ENCODE peak calls at places on chromosomes 7 and 10, in eight cellular contexts. One of them, this sample, is unnamed.

GRCh38 chr10:8418631-8419030 is 364.1 kb downstream of the GATA3 start:
- DNase-seq in nephron progenitor cell: no peak
- DNase-seq in mesendoderm: no peak
- DNase-seq in stimulated activated CD8-positive, alpha-beta memory T cell treated with anti-CD3 and anti-CD28 coated beads, Interleukin-4, amount 100 ng/mL, for 4 hours: no peak
- DNase-seq in IMR-90: peak; percentile 23
- DNase-seq in hypothalamus: no peak
- DNase-seq in Caki2: no peak
- DNase-seq in COR-L47: no peak
- DNase-seq in this sample: no peak

GRCh38 chr10:61895898-61896605 is 5.4 kb upstream of the ARID5B start:
- DNase-seq in nephron progenitor cell: no peak
- DNase-seq in mesendoderm: no peak
- DNase-seq in stimulated activated CD8-positive, alpha-beta memory T cell treated with anti-CD3 and anti-CD28 coated beads, Interleukin-4, amount 100 ng/mL, for 4 hours: no peak
- DNase-seq in IMR-90: no peak
- DNase-seq in hypothalamus: no peak
- DNase-seq in Caki2: no peak
- DNase-seq in COR-L47: no peak
- DNase-seq in this sample: no peak

GRCh38 chr10:15518256-15518655 is 147.2 kb upstream of the FAM171A1 start:
- DNase-seq in nephron progenitor cell: no peak
- DNase-seq in mesendoderm: no peak
- DNase-seq in stimulated activated CD8-positive, alpha-beta memory T cell treated with anti-CD3 and anti-CD28 coated beads, Interleukin-4, amount 100 ng/mL, for 4 hours: no peak
- DNase-seq in IMR-90: no peak
- DNase-seq in hypothalamus: no peak
- DNase-seq in Caki2: peak; percentile 59
- DNase-seq in COR-L47: no peak
- DNase-seq in this sample: peak; percentile 1

GRCh38 chr7:21580073-21580521 is 37.3 kb downstream of the DNAH11 start:
- DNase-seq in nephron progenitor cell: no peak
- DNase-seq in mesendoderm: no peak
- DNase-seq in stimulated activated CD8-positive, alpha-beta memory T cell treated with anti-CD3 and anti-CD28 coated beads, Interleukin-4, amount 100 ng/mL, for 4 hours: no peak
- DNase-seq in IMR-90: peak; percentile 57
- DNase-seq in hypothalamus: no peak
- DNase-seq in Caki2: peak; percentile 76
- DNase-seq in COR-L47: no peak
- DNase-seq in this sample: peak; percentile 32

GRCh38 chr7:86898171-86898570 is 161.3 kb downstream of the ELAPOR2 start:
- DNase-seq in nephron progenitor cell: no peak
- DNase-seq in mesendoderm: no peak
- DNase-seq in stimulated activated CD8-positive, alpha-beta memory T cell treated with anti-CD3 and anti-CD28 coated beads, Interleukin-4, amount 100 ng/mL, for 4 hours: no peak
- DNase-seq in IMR-90: no peak
- DNase-seq in hypothalamus: no peak
- DNase-seq in Caki2: no peak
- DNase-seq in COR-L47: no peak
- DNase-seq in this sample: no peak

GRCh38 chr10:86258488-86258887 is 108.1 kb downstream of the GRID1 start:
- DNase-seq in nephron progenitor cell: no peak
- DNase-seq in mesendoderm: peak; percentile 43
- DNase-seq in stimulated activated CD8-positive, alpha-beta memory T cell treated with anti-CD3 and anti-CD28 coated beads, Interleukin-4, amount 100 ng/mL, for 4 hours: no peak
- DNase-seq in IMR-90: peak; percentile 0
- DNase-seq in hypothalamus: peak; percentile 61
- DNase-seq in Caki2: no peak
- DNase-seq in COR-L47: no peak
- DNase-seq in this sample: no peak

GRCh38 chr10:88033793-88034192 is 170.4 kb downstream of the PTEN start:
- DNase-seq in nephron progenitor cell: no peak
- DNase-seq in mesendoderm: peak; percentile 39
- DNase-seq in stimulated activated CD8-positive, alpha-beta memory T cell treated with anti-CD3 and anti-CD28 coated beads, Interleukin-4, amount 100 ng/mL, for 4 hours: no peak
- DNase-seq in IMR-90: no peak
- DNase-seq in hypothalamus: no peak
- DNase-seq in Caki2: no peak
- DNase-seq in COR-L47: no peak
- DNase-seq in this sample: no peak

GRCh38 chr10:22852712-22853353 is 75.0 kb upstream of the ARMC3 start:
- DNase-seq in nephron progenitor cell: no peak
- DNase-seq in mesendoderm: no peak
- DNase-seq in stimulated activated CD8-positive, alpha-beta memory T cell treated with anti-CD3 and anti-CD28 coated beads, Interleukin-4, amount 100 ng/mL, for 4 hours: no peak
- DNase-seq in IMR-90: no peak
- DNase-seq in hypothalamus: no peak
- DNase-seq in Caki2: no peak
- DNase-seq in COR-L47: no peak
- DNase-seq in this sample: no peak

GRCh38 chr10:132176647-132177046 is 10.1 kb upstream of the DPYSL4 start:
- DNase-seq in nephron progenitor cell: no peak
- DNase-seq in mesendoderm: no peak
- DNase-seq in stimulated activated CD8-positive, alpha-beta memory T cell treated with anti-CD3 and anti-CD28 coated beads, Interleukin-4, amount 100 ng/mL, for 4 hours: no peak
- DNase-seq in IMR-90: no peak
- DNase-seq in hypothalamus: no peak
- DNase-seq in Caki2: no peak
- DNase-seq in COR-L47: no peak
- DNase-seq in this sample: no peak

GRCh38 chr7:154929006-154929726 is 73.8 kb downstream of the PAXIP1 start:
- DNase-seq in nephron progenitor cell: no peak
- DNase-seq in mesendoderm: no peak
- DNase-seq in stimulated activated CD8-positive, alpha-beta memory T cell treated with anti-CD3 and anti-CD28 coated beads, Interleukin-4, amount 100 ng/mL, for 4 hours: no peak
- DNase-seq in IMR-90: no peak
- DNase-seq in hypothalamus: no peak
- DNase-seq in Caki2: no peak
- DNase-seq in COR-L47: no peak
- DNase-seq in this sample: no peak

GRCh38 chr10:84825330-84825729 is 496.9 kb downstream of the CCSER2 start:
- DNase-seq in nephron progenitor cell: no peak
- DNase-seq in mesendoderm: peak; percentile 69
- DNase-seq in stimulated activated CD8-positive, alpha-beta memory T cell treated with anti-CD3 and anti-CD28 coated beads, Interleukin-4, amount 100 ng/mL, for 4 hours: no peak
- DNase-seq in IMR-90: peak; percentile 12
- DNase-seq in hypothalamus: no peak
- DNase-seq in Caki2: no peak
- DNase-seq in COR-L47: no peak
- DNase-seq in this sample: peak; percentile 45

GRCh38 chr7:101093907-101094306 is 8.6 kb downstream of the TRIM56 start:
- DNase-seq in nephron progenitor cell: no peak
- DNase-seq in mesendoderm: no peak
- DNase-seq in stimulated activated CD8-positive, alpha-beta memory T cell treated with anti-CD3 and anti-CD28 coated beads, Interleukin-4, amount 100 ng/mL, for 4 hours: no peak
- DNase-seq in IMR-90: peak; percentile 87
- DNase-seq in hypothalamus: no peak
- DNase-seq in Caki2: no peak
- DNase-seq in COR-L47: no peak
- DNase-seq in this sample: peak; percentile 72

GRCh38 chr7:1114505-1114904 is 26.6 kb downstream of the GPER1 start:
- DNase-seq in nephron progenitor cell: no peak
- DNase-seq in mesendoderm: no peak
- DNase-seq in stimulated activated CD8-positive, alpha-beta memory T cell treated with anti-CD3 and anti-CD28 coated beads, Interleukin-4, amount 100 ng/mL, for 4 hours: no peak
- DNase-seq in IMR-90: no peak
- DNase-seq in hypothalamus: no peak
- DNase-seq in Caki2: no peak
- DNase-seq in COR-L47: no peak
- DNase-seq in this sample: no peak

GRCh38 chr7:157389951-157390730 is 53.3 kb downstream of the DNAJB6 start:
- DNase-seq in nephron progenitor cell: no peak
- DNase-seq in mesendoderm: no peak
- DNase-seq in stimulated activated CD8-positive, alpha-beta memory T cell treated with anti-CD3 and anti-CD28 coated beads, Interleukin-4, amount 100 ng/mL, for 4 hours: no peak
- DNase-seq in IMR-90: no peak
- DNase-seq in hypothalamus: no peak
- DNase-seq in Caki2: no peak
- DNase-seq in COR-L47: no peak
- DNase-seq in this sample: no peak

GRCh38 chr10:88039496-88040200 is 176.2 kb downstream of the PTEN start:
- DNase-seq in nephron progenitor cell: no peak
- DNase-seq in mesendoderm: no peak
- DNase-seq in stimulated activated CD8-positive, alpha-beta memory T cell treated with anti-CD3 and anti-CD28 coated beads, Interleukin-4, amount 100 ng/mL, for 4 hours: no peak
- DNase-seq in IMR-90: peak; percentile 67
- DNase-seq in hypothalamus: no peak
- DNase-seq in Caki2: no peak
- DNase-seq in COR-L47: no peak
- DNase-seq in this sample: no peak

GRCh38 chr7:4129481-4130122 is 552.5 kb upstream of the FOXK1 start:
- DNase-seq in nephron progenitor cell: no peak
- DNase-seq in mesendoderm: no peak
- DNase-seq in stimulated activated CD8-positive, alpha-beta memory T cell treated with anti-CD3 and anti-CD28 coated beads, Interleukin-4, amount 100 ng/mL, for 4 hours: no peak
- DNase-seq in IMR-90: no peak
- DNase-seq in hypothalamus: no peak
- DNase-seq in Caki2: no peak
- DNase-seq in COR-L47: no peak
- DNase-seq in this sample: no peak

GRCh38 chr7:342681-343216 is 52.8 kb downstream of the FOXL3 start:
- DNase-seq in nephron progenitor cell: no peak
- DNase-seq in mesendoderm: no peak
- DNase-seq in stimulated activated CD8-positive, alpha-beta memory T cell treated with anti-CD3 and anti-CD28 coated beads, Interleukin-4, amount 100 ng/mL, for 4 hours: no peak
- DNase-seq in IMR-90: no peak
- DNase-seq in hypothalamus: no peak
- DNase-seq in Caki2: no peak
- DNase-seq in COR-L47: no peak
- DNase-seq in this sample: no peak

GRCh38 chr10:128180843-128181242 is 54.6 kb upstream of the MKI67 start:
- DNase-seq in nephron progenitor cell: no peak
- DNase-seq in mesendoderm: no peak
- DNase-seq in stimulated activated CD8-positive, alpha-beta memory T cell treated with anti-CD3 and anti-CD28 coated beads, Interleukin-4, amount 100 ng/mL, for 4 hours: no peak
- DNase-seq in IMR-90: no peak
- DNase-seq in hypothalamus: no peak
- DNase-seq in Caki2: no peak
- DNase-seq in COR-L47: no peak
- DNase-seq in this sample: no peak

GRCh38 chr7:120735791-120736190 is 122.2 kb downstream of the TSPAN12 start:
- DNase-seq in nephron progenitor cell: no peak
- DNase-seq in mesendoderm: no peak
- DNase-seq in stimulated activated CD8-positive, alpha-beta memory T cell treated with anti-CD3 and anti-CD28 coated beads, Interleukin-4, amount 100 ng/mL, for 4 hours: no peak
- DNase-seq in IMR-90: peak; percentile 72
- DNase-seq in hypothalamus: no peak
- DNase-seq in Caki2: no peak
- DNase-seq in COR-L47: no peak
- DNase-seq in this sample: peak; percentile 51

GRCh38 chr10:77667426-77668324 is 30.1 kb upstream of the KCNMA1 start:
- DNase-seq in nephron progenitor cell: no peak
- DNase-seq in mesendoderm: no peak
- DNase-seq in stimulated activated CD8-positive, alpha-beta memory T cell treated with anti-CD3 and anti-CD28 coated beads, Interleukin-4, amount 100 ng/mL, for 4 hours: no peak
- DNase-seq in IMR-90: no peak
- DNase-seq in hypothalamus: no peak
- DNase-seq in Caki2: no peak
- DNase-seq in COR-L47: peak; percentile 40
- DNase-seq in this sample: no peak

GRCh38 chr7:132653364-132653930 is 77.2 kb upstream of the PLXNA4 start:
- DNase-seq in nephron progenitor cell: no peak
- DNase-seq in mesendoderm: no peak
- DNase-seq in stimulated activated CD8-positive, alpha-beta memory T cell treated with anti-CD3 and anti-CD28 coated beads, Interleukin-4, amount 100 ng/mL, for 4 hours: no peak
- DNase-seq in IMR-90: no peak
- DNase-seq in hypothalamus: no peak
- DNase-seq in Caki2: no peak
- DNase-seq in COR-L47: no peak
- DNase-seq in this sample: no peak

GRCh38 chr7:774161-775109 is 47.4 kb upstream of the PRKAR1B start:
- DNase-seq in nephron progenitor cell: peak; percentile 85
- DNase-seq in mesendoderm: peak; percentile 60
- DNase-seq in stimulated activated CD8-positive, alpha-beta memory T cell treated with anti-CD3 and anti-CD28 coated beads, Interleukin-4, amount 100 ng/mL, for 4 hours: peak; percentile 8
- DNase-seq in IMR-90: peak; percentile 20
- DNase-seq in hypothalamus: peak; percentile 37
- DNase-seq in Caki2: peak; percentile 18
- DNase-seq in COR-L47: no peak
- DNase-seq in this sample: no peak

GRCh38 chr7:40733578-40733977 is 598.8 kb downstream of the SUGCT start:
- DNase-seq in nephron progenitor cell: no peak
- DNase-seq in mesendoderm: no peak
- DNase-seq in stimulated activated CD8-positive, alpha-beta memory T cell treated with anti-CD3 and anti-CD28 coated beads, Interleukin-4, amount 100 ng/mL, for 4 hours: no peak
- DNase-seq in IMR-90: no peak
- DNase-seq in hypothalamus: no peak
- DNase-seq in Caki2: peak; percentile 37
- DNase-seq in COR-L47: no peak
- DNase-seq in this sample: no peak

GRCh38 chr7:128840326-128841170 is 10.3 kb downstream of the FLNC start:
- DNase-seq in nephron progenitor cell: no peak
- DNase-seq in mesendoderm: no peak
- DNase-seq in stimulated activated CD8-positive, alpha-beta memory T cell treated with anti-CD3 and anti-CD28 coated beads, Interleukin-4, amount 100 ng/mL, for 4 hours: no peak
- DNase-seq in IMR-90: no peak
- DNase-seq in hypothalamus: no peak
- DNase-seq in Caki2: no peak
- DNase-seq in COR-L47: no peak
- DNase-seq in this sample: no peak

This sample was measured in non-pigmented ciliary epithelial cell.